ENCODE peak calls at places on chromosomes 16 and 17, in nine cellular contexts. One of them, this sample, is unnamed.

GRCh38 chr16:46739934-46740333 is 8.2 kb downstream of the MYLK3 start:
- DNase-seq in uterus: no peak
- DNase-seq in nephron progenitor cell: no peak
- DNase-seq in transverse colon: no peak
- DNase-seq in sigmoid colon: peak
- DNase-seq in B cell: no peak
- DNase-seq in stomach: no peak
- DNase-seq in left ventricle myocardium inferior: no peak
- DNase-seq in heart right ventricle: no peak
- DNase-seq in this sample: no peak

GRCh38 chr17:65017375-65017774 is 39.2 kb downstream of the GNA13 start:
- DNase-seq in stomach: no peak
- DNase-seq in heart right ventricle: no peak
- DNase-seq in uterus: no peak
- DNase-seq in left ventricle myocardium inferior: no peak
- DNase-seq in sigmoid colon: no peak
- DNase-seq in nephron progenitor cell: no peak
- DNase-seq in transverse colon: no peak
- DNase-seq in B cell: no peak
- DNase-seq in this sample: no peak

GRCh38 chr17:28572294-28573099 is 1.2 kb upstream of the PIGS start:
- DNase-seq in uterus: no peak
- DNase-seq in transverse colon: no peak
- DNase-seq in sigmoid colon: no peak
- DNase-seq in B cell: no peak
- DNase-seq in nephron progenitor cell: no peak
- DNase-seq in heart right ventricle: no peak
- DNase-seq in left ventricle myocardium inferior: no peak
- DNase-seq in stomach: no peak
- DNase-seq in this sample: no peak

GRCh38 chr17:44223574-44224046 is 4.1 kb upstream of the UBTF start:
- DNase-seq in uterus: no peak
- DNase-seq in sigmoid colon: no peak
- DNase-seq in nephron progenitor cell: no peak
- DNase-seq in transverse colon: peak
- DNase-seq in stomach: no peak
- DNase-seq in B cell: no peak
- DNase-seq in left ventricle myocardium inferior: no peak
- DNase-seq in heart right ventricle: peak
- DNase-seq in this sample: no peak

GRCh38 chr17:5485270-5486205 is at the start of gene DERL2:
- DNase-seq in stomach: no peak
- DNase-seq in B cell: no peak
- DNase-seq in nephron progenitor cell: no peak
- DNase-seq in sigmoid colon: no peak
- DNase-seq in uterus: no peak
- DNase-seq in heart right ventricle: no peak
- DNase-seq in transverse colon: no peak
- DNase-seq in left ventricle myocardium inferior: no peak
- DNase-seq in this sample: no peak

GRCh38 chr17:54282886-54283285 is 460.2 kb downstream of the KIF2B start:
- DNase-seq in stomach: no peak
- DNase-seq in sigmoid colon: no peak
- DNase-seq in heart right ventricle: no peak
- DNase-seq in transverse colon: no peak
- DNase-seq in uterus: no peak
- DNase-seq in B cell: no peak
- DNase-seq in nephron progenitor cell: no peak
- DNase-seq in left ventricle myocardium inferior: no peak
- DNase-seq in this sample: no peak

GRCh38 chr17:8832711-8833352 is 33.7 kb upstream of the MFSD6L start:
- DNase-seq in B cell: no peak
- DNase-seq in left ventricle myocardium inferior: no peak
- DNase-seq in sigmoid colon: no peak
- DNase-seq in transverse colon: peak
- DNase-seq in uterus: no peak
- DNase-seq in nephron progenitor cell: peak
- DNase-seq in stomach: no peak
- DNase-seq in heart right ventricle: no peak
- DNase-seq in this sample: peak

GRCh38 chr16:2933701-2934100 is 22.0 kb downstream of the FLYWCH1 start:
- DNase-seq in transverse colon: no peak
- DNase-seq in stomach: no peak
- DNase-seq in left ventricle myocardium inferior: no peak
- DNase-seq in heart right ventricle: no peak
- DNase-seq in uterus: no peak
- DNase-seq in sigmoid colon: no peak
- DNase-seq in nephron progenitor cell: no peak
- DNase-seq in B cell: no peak
- DNase-seq in this sample: no peak

GRCh38 chr17:59561042-59561441 is 4.4 kb upstream of the DHX40 start:
- DNase-seq in nephron progenitor cell: no peak
- DNase-seq in transverse colon: no peak
- DNase-seq in sigmoid colon: no peak
- DNase-seq in left ventricle myocardium inferior: no peak
- DNase-seq in B cell: no peak
- DNase-seq in heart right ventricle: no peak
- DNase-seq in stomach: no peak
- DNase-seq in uterus: no peak
- DNase-seq in this sample: peak

GRCh38 chr17:49407981-49408501 is 6.6 kb downstream of the PHB1 start:
- DNase-seq in transverse colon: peak
- DNase-seq in sigmoid colon: peak
- DNase-seq in heart right ventricle: peak
- DNase-seq in nephron progenitor cell: peak
- DNase-seq in B cell: peak
- DNase-seq in stomach: peak
- DNase-seq in uterus: peak
- DNase-seq in left ventricle myocardium inferior: peak
- DNase-seq in this sample: peak

GRCh38 chr16:2511128-2511785 is 2.5 kb upstream of the ATP6V0C start:
- DNase-seq in heart right ventricle: peak
- DNase-seq in B cell: no peak
- DNase-seq in nephron progenitor cell: peak
- DNase-seq in uterus: peak
- DNase-seq in left ventricle myocardium inferior: peak
- DNase-seq in transverse colon: peak
- DNase-seq in sigmoid colon: peak
- DNase-seq in stomach: peak
- DNase-seq in this sample: no peak

GRCh38 chr17:4130715-4131114 is 12.1 kb downstream of the ZZEF1 start:
- DNase-seq in B cell: no peak
- DNase-seq in stomach: no peak
- DNase-seq in heart right ventricle: peak
- DNase-seq in uterus: no peak
- DNase-seq in left ventricle myocardium inferior: no peak
- DNase-seq in sigmoid colon: peak
- DNase-seq in transverse colon: peak
- DNase-seq in nephron progenitor cell: no peak
- DNase-seq in this sample: no peak

GRCh38 chr16:74279805-74280204 is 16.8 kb upstream of the PSMD7 start:
- DNase-seq in sigmoid colon: no peak
- DNase-seq in uterus: no peak
- DNase-seq in stomach: no peak
- DNase-seq in B cell: no peak
- DNase-seq in left ventricle myocardium inferior: no peak
- DNase-seq in transverse colon: no peak
- DNase-seq in nephron progenitor cell: no peak
- DNase-seq in heart right ventricle: no peak
- DNase-seq in this sample: no peak

GRCh38 chr17:12415031-12415430 is 250.7 kb upstream of the MYOCD start:
- DNase-seq in uterus: no peak
- DNase-seq in transverse colon: no peak
- DNase-seq in B cell: no peak
- DNase-seq in sigmoid colon: no peak
- DNase-seq in left ventricle myocardium inferior: no peak
- DNase-seq in nephron progenitor cell: no peak
- DNase-seq in heart right ventricle: no peak
- DNase-seq in stomach: no peak
- DNase-seq in this sample: no peak

GRCh38 chr17:45228985-45229517 is 7.4 kb downstream of the FMNL1 start:
- DNase-seq in transverse colon: peak
- DNase-seq in left ventricle myocardium inferior: peak
- DNase-seq in heart right ventricle: peak
- DNase-seq in nephron progenitor cell: peak
- DNase-seq in B cell: peak
- DNase-seq in sigmoid colon: peak
- DNase-seq in uterus: peak
- DNase-seq in stomach: peak
- DNase-seq in this sample: peak

GRCh38 chr17:58308173-58308984 is 20.2 kb downstream of the TSPOAP1 start:
- DNase-seq in sigmoid colon: no peak
- DNase-seq in stomach: peak
- DNase-seq in B cell: no peak
- DNase-seq in left ventricle myocardium inferior: no peak
- DNase-seq in transverse colon: no peak
- DNase-seq in nephron progenitor cell: no peak
- DNase-seq in heart right ventricle: no peak
- DNase-seq in uterus: peak
- DNase-seq in this sample: no peak

GRCh38 chr17:81003711-81004335 is 12.2 kb downstream of the CHMP6 start:
- DNase-seq in B cell: no peak
- DNase-seq in stomach: no peak
- DNase-seq in uterus: no peak
- DNase-seq in sigmoid colon: no peak
- DNase-seq in left ventricle myocardium inferior: no peak
- DNase-seq in transverse colon: peak
- DNase-seq in heart right ventricle: no peak
- DNase-seq in nephron progenitor cell: peak
- DNase-seq in this sample: no peak

DNA sequence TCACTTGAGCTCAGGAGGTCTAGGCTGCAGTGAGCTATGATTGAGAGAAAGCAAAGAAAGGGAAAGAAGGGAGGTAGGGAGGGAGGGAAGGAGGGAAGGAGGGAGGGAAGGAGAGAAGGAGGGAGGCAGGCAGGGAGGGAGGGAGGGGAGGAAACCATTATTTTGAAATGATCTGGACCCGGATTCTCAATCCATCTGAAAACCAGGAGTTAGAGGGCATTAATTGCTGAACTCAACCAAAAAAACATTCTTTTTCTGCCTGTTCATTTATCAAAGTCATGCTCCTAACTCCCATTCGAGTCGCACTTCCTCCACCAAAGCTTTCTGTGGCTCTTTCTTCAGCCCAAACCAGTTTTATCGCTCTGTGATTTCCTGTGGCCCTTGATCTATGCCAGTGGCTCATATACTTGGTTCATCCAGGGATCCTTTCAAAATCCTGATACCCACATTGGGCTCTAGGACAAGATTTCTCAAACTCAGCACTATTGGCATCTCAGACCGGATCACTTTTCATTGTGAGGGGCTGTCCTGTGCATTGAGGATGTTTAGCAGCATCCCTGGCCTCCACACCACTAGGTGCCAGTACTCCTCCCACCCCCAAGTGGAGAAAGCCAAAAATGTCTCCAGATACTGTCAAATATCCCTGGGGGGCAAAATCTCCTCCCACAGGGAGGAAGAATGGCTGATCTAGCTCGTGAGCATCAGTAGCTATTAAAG is 38.2 kb downstream of the CMTM4 start:
- DNase-seq in left ventricle myocardium inferior: no peak
- DNase-seq in transverse colon: no peak
- DNase-seq in heart right ventricle: no peak
- DNase-seq in sigmoid colon: no peak
- DNase-seq in stomach: no peak
- DNase-seq in nephron progenitor cell: no peak
- DNase-seq in uterus: no peak
- DNase-seq in B cell: no peak
- DNase-seq in this sample: no peak
- TF ChIP-seq CTCF in left ventricle myocardium inferior: no peak
- TF ChIP-seq CTCF in transverse colon: no peak
- TF ChIP-seq CTCF in heart right ventricle: no peak
- TF ChIP-seq CTCF in sigmoid colon: no peak
- TF ChIP-seq CTCF in stomach: no peak
- TF ChIP-seq CTCF in nephron progenitor cell: no peak
- TF ChIP-seq CTCF in uterus: no peak
- TF ChIP-seq CTCF in B cell: no peak
- TF ChIP-seq CTCF in this sample: no peak

GRCh38 chr17:7435676-7436555 is 681 bp downstream of the TMEM102 start:
- DNase-seq in sigmoid colon: no peak
- DNase-seq in uterus: no peak
- DNase-seq in B cell: no peak
- DNase-seq in nephron progenitor cell: peak
- DNase-seq in transverse colon: peak
- DNase-seq in stomach: peak
- DNase-seq in left ventricle myocardium inferior: peak
- DNase-seq in heart right ventricle: no peak
- DNase-seq in this sample: peak
- TF ChIP-seq CTCF in sigmoid colon: no peak
- TF ChIP-seq CTCF in uterus: no peak
- TF ChIP-seq CTCF in B cell: peak
- TF ChIP-seq CTCF in nephron progenitor cell: no peak
- TF ChIP-seq CTCF in transverse colon: no peak
- TF ChIP-seq CTCF in stomach: no peak
- TF ChIP-seq CTCF in left ventricle myocardium inferior: no peak
- TF ChIP-seq CTCF in heart right ventricle: no peak
- TF ChIP-seq CTCF in this sample: peak

GRCh38 chr17:39527220-39527813 is 66.0 kb downstream of the CDK12 start:
- DNase-seq in B cell: no peak
- DNase-seq in transverse colon: no peak
- DNase-seq in stomach: no peak
- DNase-seq in uterus: no peak
- DNase-seq in left ventricle myocardium inferior: no peak
- DNase-seq in nephron progenitor cell: no peak
- DNase-seq in heart right ventricle: no peak
- DNase-seq in sigmoid colon: no peak
- DNase-seq in this sample: no peak
- TF ChIP-seq CTCF in B cell: peak
- TF ChIP-seq CTCF in transverse colon: no peak
- TF ChIP-seq CTCF in stomach: peak
- TF ChIP-seq CTCF in uterus: peak
- TF ChIP-seq CTCF in left ventricle myocardium inferior: peak
- TF ChIP-seq CTCF in nephron progenitor cell: no peak
- TF ChIP-seq CTCF in heart right ventricle: no peak
- TF ChIP-seq CTCF in sigmoid colon: no peak
- TF ChIP-seq CTCF in this sample: peak

GRCh38 chr16:8863594-8864424 is 5.0 kb downstream of the CARHSP1 start:
- DNase-seq in uterus: no peak
- DNase-seq in left ventricle myocardium inferior: peak
- DNase-seq in transverse colon: peak
- DNase-seq in heart right ventricle: no peak
- DNase-seq in B cell: no peak
- DNase-seq in stomach: peak
- DNase-seq in nephron progenitor cell: peak
- DNase-seq in sigmoid colon: no peak
- DNase-seq in this sample: no peak
- TF ChIP-seq CTCF in uterus: no peak
- TF ChIP-seq CTCF in left ventricle myocardium inferior: peak
- TF ChIP-seq CTCF in transverse colon: no peak
- TF ChIP-seq CTCF in heart right ventricle: no peak
- TF ChIP-seq CTCF in B cell: no peak
- TF ChIP-seq CTCF in stomach: no peak
- TF ChIP-seq CTCF in nephron progenitor cell: no peak
- TF ChIP-seq CTCF in sigmoid colon: no peak
- TF ChIP-seq CTCF in this sample: no peak